ENCODE peak calls at places on chromosome 13, in nine cellular contexts. N, M, T, U, R, I, G, D and S are unnamed samples.

GRCh38 chr13:32911506-32911905 is 104.7 kb upstream of the KL start:
- DNase-seq in N (peak), M (peak), T (peak), U (no peak), R (no peak), I (no peak), G (no peak), D (no peak), S (peak)

GRCh38 chr13:87680298-87680697 is 9.1 kb downstream of the SLITRK5 start:
- DNase-seq in N (no peak), M (peak), T (no peak), U (no peak), R (no peak), I (no peak), G (no peak), D (no peak), S (no peak)

GRCh38 chr13:33392794-33393371 is 107.3 kb upstream of the STARD13 start:
- DNase-seq in N (no peak), M (no peak), T (no peak), U (no peak), R (no peak), I (no peak), G (no peak), D (no peak), S (no peak)

GRCh38 chr13:106083620-106084350 is 451.7 kb downstream of the EFNB2 start:
- DNase-seq in N (peak), M (peak), T (peak), U (no peak), R (no peak), I (no peak), G (no peak), D (no peak), S (peak)

GRCh38 chr13:82116422-82116989 is 1765.8 kb downstream of the SLITRK1 start:
- DNase-seq in N (no peak), M (no peak), T (no peak), U (no peak), R (no peak), I (no peak), G (no peak), D (no peak), S (no peak)

GRCh38 chr13:36461472-36461871 is 29.2 kb downstream of the CCNA1 start:
- DNase-seq in N (no peak), M (no peak), T (no peak), U (no peak), R (no peak), I (no peak), G (no peak), D (no peak), S (no peak)

GRCh38 chr13:113854238-113855011 is 9.5 kb downstream of the GAS6 start:
- DNase-seq in N (peak), M (peak), T (peak), U (no peak), R (peak), I (peak), G (no peak), D (no peak), S (peak)

GRCh38 chr13:74465279-74465678 is 331.1 kb upstream of the KLF12 start:
- DNase-seq in N (no peak), M (no peak), T (no peak), U (no peak), R (no peak), I (no peak), G (no peak), D (no peak), S (no peak)

GRCh38 chr13:44676534-44676933 is 100.4 kb upstream of the TSC22D1 start:
- DNase-seq in N (peak), M (no peak), T (peak), U (no peak), R (no peak), I (no peak), G (no peak), D (no peak), S (no peak)
- TF ChIP-seq CTCF in N (no peak), M (no peak), T (no peak), U (no peak), R (no peak), I (no peak), G (no peak), D (no peak), S (no peak)

DNA sequence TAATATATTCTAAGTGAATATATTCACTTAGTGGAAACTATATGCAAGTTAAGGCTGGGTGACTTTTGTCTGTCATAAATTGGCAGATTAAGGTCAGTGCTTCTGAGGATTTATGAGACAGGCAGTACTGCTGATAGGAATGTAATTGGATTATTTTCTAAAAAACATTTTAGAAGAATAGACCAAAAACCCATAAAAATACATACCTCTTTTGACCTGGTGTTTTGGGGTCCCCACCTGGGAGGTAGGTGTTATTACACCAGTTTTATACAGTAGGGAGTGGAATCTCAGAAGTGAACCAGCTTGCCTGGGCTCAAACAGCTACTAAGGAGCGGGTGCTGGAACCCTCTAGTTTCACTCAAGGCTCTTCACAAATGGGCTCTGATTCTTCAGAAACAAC is 25.3 kb downstream of the COG3 start:
- DNase-seq in N (no peak), M (no peak), T (no peak), U (no peak), R (no peak), I (no peak), G (no peak), D (no peak), S (no peak)
- TF ChIP-seq CTCF in N (no peak), M (peak), T (no peak), U (peak), R (peak), I (no peak), G (peak), D (no peak), S (no peak)

GRCh38 chr13:64446372-64446771 is 2783.8 kb downstream of the PCDH9 start:
- DNase-seq in N (no peak), M (no peak), T (no peak), U (no peak), R (no peak), I (no peak), G (no peak), D (no peak), S (no peak)
- TF ChIP-seq CTCF in N (no peak), M (peak), T (peak), U (peak), R (no peak), I (no peak), G (no peak), D (peak), S (no peak)

GRCh38 chr13:26718872-26719271 is 41.7 kb downstream of the GPR12 start:
- DNase-seq in N (no peak), M (no peak), T (no peak), U (no peak), R (no peak), I (no peak), G (no peak), D (no peak), S (no peak)

GRCh38 chr13:26721251-26721939 is 39.2 kb downstream of the GPR12 start:
- DNase-seq in N (no peak), M (peak), T (no peak), U (no peak), R (no peak), I (peak), G (peak), D (no peak), S (no peak)

GRCh38 chr13:26716984-26717383 is 43.6 kb downstream of the GPR12 start:
- DNase-seq in N (no peak), M (no peak), T (no peak), U (no peak), R (no peak), I (peak), G (no peak), D (no peak), S (no peak)

GRCh38 chr13:26718146-26718545 is 42.4 kb downstream of the GPR12 start:
- DNase-seq in N (no peak), M (no peak), T (no peak), U (no peak), R (no peak), I (peak), G (no peak), D (no peak), S (no peak)

GRCh38 chr13:26719356-26719945 is 41.1 kb downstream of the GPR12 start:
- DNase-seq in N (peak), M (no peak), T (no peak), U (no peak), R (no peak), I (no peak), G (no peak), D (no peak), S (peak)
- TF ChIP-seq CTCF in N (peak), M (peak), T (peak), U (peak), R (no peak), I (no peak), G (no peak), D (no peak), S (no peak)

GRCh38 chr13:110089815-110090214 is 217.1 kb downstream of the COL4A1 start:
- DNase-seq in N (no peak), M (no peak), T (no peak), U (no peak), R (no peak), I (no peak), G (no peak), D (no peak), S (no peak)
- TF ChIP-seq CTCF in N (peak), M (peak), T (peak), U (peak), R (peak), I (no peak), G (no peak), D (no peak), S (peak)

GRCh38 chr13:49421391-49421790 is 22.5 kb downstream of the CAB39L start:
- DNase-seq in N (no peak), M (no peak), T (peak), U (no peak), R (no peak), I (no peak), G (no peak), D (no peak), S (peak)
- TF ChIP-seq CTCF in N (no peak), M (peak), T (no peak), U (peak), R (no peak), I (no peak), G (no peak), D (no peak), S (peak)

GRCh38 chr13:93927431-93927830 is 552.1 kb downstream of the DCT start:
- DNase-seq in N (peak), M (no peak), T (peak), U (no peak), R (no peak), I (no peak), G (no peak), D (no peak), S (peak)

GRCh38 chr13:93925976-93926375 is 553.5 kb downstream of the DCT start:
- DNase-seq in N (no peak), M (no peak), T (no peak), U (no peak), R (no peak), I (no peak), G (no peak), D (no peak), S (no peak)

GRCh38 chr13:93922063-93922462 is 557.4 kb downstream of the DCT start:
- DNase-seq in N (no peak), M (no peak), T (peak), U (no peak), R (no peak), I (no peak), G (no peak), D (no peak), S (peak)
- TF ChIP-seq CTCF in N (no peak), M (no peak), T (peak), U (no peak), R (no peak), I (no peak), G (no peak), D (no peak), S (peak)

GRCh38 chr13:43113603-43114002 is 90.2 kb downstream of the DNAJC15 start:
- DNase-seq in N (no peak), M (no peak), T (no peak), U (no peak), R (no peak), I (no peak), G (no peak), D (no peak), S (peak)

GRCh38 chr13:43114504-43114903 is 91.1 kb downstream of the DNAJC15 start:
- DNase-seq in N (no peak), M (no peak), T (no peak), U (no peak), R (no peak), I (no peak), G (no peak), D (no peak), S (no peak)

GRCh38 chr13:43111887-43112400 is 88.6 kb downstream of the DNAJC15 start:
- DNase-seq in N (no peak), M (no peak), T (no peak), U (no peak), R (no peak), I (no peak), G (no peak), D (no peak), S (no peak)

GRCh38 chr13:43119206-43119605 is 95.8 kb downstream of the DNAJC15 start:
- DNase-seq in N (no peak), M (no peak), T (no peak), U (no peak), R (no peak), I (no peak), G (no peak), D (no peak), S (no peak)

GRCh38 chr13:43116242-43116641 is 92.9 kb downstream of the DNAJC15 start:
- DNase-seq in N (no peak), M (no peak), T (no peak), U (no peak), R (no peak), I (no peak), G (no peak), D (no peak), S (no peak)
- TF ChIP-seq CTCF in N (no peak), M (no peak), T (no peak), U (no peak), R (no peak), I (no peak), G (no peak), D (no peak), S (no peak)

GRCh38 chr13:77698211-77699058 is 948 bp downstream of the SLAIN1 start:
- DNase-seq in N (no peak), M (no peak), T (peak), U (peak), R (peak), I (peak), G (peak), D (no peak), S (no peak)
- TF ChIP-seq CTCF in N (no peak), M (no peak), T (no peak), U (peak), R (no peak), I (no peak), G (no peak), D (no peak), S (no peak)